ENCODE peak calls at places on chromosomes 13 and 19, in six cellular contexts. One of them, this sample, is unnamed.

GRCh38 chr19:29532956-29533355 is 7.2 kb downstream of the VSTM2B start:
- DNase-seq in Karpas-422: no peak
- DNase-seq in endothelial cell of umbilical vein: no peak
- DNase-seq in mammary epithelial cell: no peak
- DNase-seq in PC-3: no peak
- DNase-seq in IMR-90: no peak
- DNase-seq in this sample: no peak

GRCh38 chr13:70613295-70613694 is 505.0 kb upstream of the KLHL1 start:
- DNase-seq in Karpas-422: no peak
- DNase-seq in endothelial cell of umbilical vein: peak; percentile 25
- DNase-seq in mammary epithelial cell: no peak
- DNase-seq in PC-3: peak; percentile 35
- DNase-seq in IMR-90: no peak
- DNase-seq in this sample: no peak

GRCh38 chr19:4057913-4058695 is 8.6 kb downstream of the ZBTB7A start:
- DNase-seq in Karpas-422: peak; percentile 42
- DNase-seq in endothelial cell of umbilical vein: peak; percentile 64
- DNase-seq in mammary epithelial cell: peak; percentile 87
- DNase-seq in PC-3: peak; percentile 77
- DNase-seq in IMR-90: peak; percentile 85
- DNase-seq in this sample: peak; percentile 84

GRCh38 chr19:48915757-48916156 is 15.6 kb downstream of the NUCB1 start:
- DNase-seq in Karpas-422: no peak
- DNase-seq in endothelial cell of umbilical vein: no peak
- DNase-seq in mammary epithelial cell: no peak
- DNase-seq in PC-3: no peak
- DNase-seq in IMR-90: no peak
- DNase-seq in this sample: no peak

GRCh38 chr19:48397263-48397635 is 3.8 kb downstream of the GRIN2D start:
- DNase-seq in Karpas-422: no peak
- DNase-seq in endothelial cell of umbilical vein: no peak
- DNase-seq in mammary epithelial cell: no peak
- DNase-seq in PC-3: no peak
- DNase-seq in IMR-90: no peak
- DNase-seq in this sample: no peak

GRCh38 chr19:11130824-11131455 is 24.6 kb downstream of the SPC24 start:
- DNase-seq in Karpas-422: peak; percentile 89
- DNase-seq in endothelial cell of umbilical vein: peak; percentile 87
- DNase-seq in mammary epithelial cell: no peak
- DNase-seq in PC-3: peak; percentile 87
- DNase-seq in IMR-90: peak; percentile 73
- DNase-seq in this sample: peak; percentile 84

GRCh38 chr13:43432948-43433347 is 353.8 kb downstream of the ENOX1 start:
- DNase-seq in Karpas-422: no peak
- DNase-seq in endothelial cell of umbilical vein: no peak
- DNase-seq in mammary epithelial cell: no peak
- DNase-seq in PC-3: no peak
- DNase-seq in IMR-90: no peak
- DNase-seq in this sample: no peak

GRCh38 chr13:97319088-97319487 is 97.0 kb downstream of the MBNL2 start:
- DNase-seq in Karpas-422: no peak
- DNase-seq in endothelial cell of umbilical vein: no peak
- DNase-seq in mammary epithelial cell: no peak
- DNase-seq in PC-3: no peak
- DNase-seq in IMR-90: peak; percentile 54
- DNase-seq in this sample: no peak

GRCh38 chr19:50921391-50922315 is 10.5 kb upstream of the KLK4 start:
- DNase-seq in Karpas-422: no peak
- DNase-seq in endothelial cell of umbilical vein: no peak
- DNase-seq in mammary epithelial cell: no peak
- DNase-seq in PC-3: peak; percentile 38
- DNase-seq in IMR-90: no peak
- DNase-seq in this sample: no peak

GRCh38 chr19:1591421-1592022 is 1.1 kb downstream of the MBD3 start:
- DNase-seq in Karpas-422: peak; percentile 67
- DNase-seq in endothelial cell of umbilical vein: peak; percentile 43
- DNase-seq in mammary epithelial cell: no peak
- DNase-seq in PC-3: no peak
- DNase-seq in IMR-90: no peak
- DNase-seq in this sample: no peak

GRCh38 chr19:30086220-30086619 is 144.2 kb downstream of the URI1 start:
- DNase-seq in Karpas-422: no peak
- DNase-seq in endothelial cell of umbilical vein: no peak
- DNase-seq in mammary epithelial cell: no peak
- DNase-seq in PC-3: no peak
- DNase-seq in IMR-90: no peak
- DNase-seq in this sample: no peak

GRCh38 chr19:48501446-48501960 is 10.1 kb downstream of the LMTK3 start:
- DNase-seq in Karpas-422: no peak
- DNase-seq in endothelial cell of umbilical vein: no peak
- DNase-seq in mammary epithelial cell: peak; percentile 93
- DNase-seq in PC-3: peak; percentile 88
- DNase-seq in IMR-90: no peak
- DNase-seq in this sample: peak; percentile 77

GRCh38 chr19:49327878-49328544 is 3.0 kb upstream of the SLC6A16 start:
- DNase-seq in Karpas-422: peak; percentile 96
- DNase-seq in endothelial cell of umbilical vein: peak; percentile 34
- DNase-seq in mammary epithelial cell: no peak
- DNase-seq in PC-3: peak; percentile 58
- DNase-seq in IMR-90: peak; percentile 23
- DNase-seq in this sample: peak; percentile 36

GRCh38 chr13:31201341-31202024 is 1.7 kb downstream of the B3GLCT start:
- DNase-seq in Karpas-422: no peak
- DNase-seq in endothelial cell of umbilical vein: no peak
- DNase-seq in mammary epithelial cell: peak; percentile 44
- DNase-seq in PC-3: peak; percentile 50
- DNase-seq in IMR-90: peak; percentile 59
- DNase-seq in this sample: no peak
- H3K9ac ChIP-seq in Karpas-422: no peak overlapping the region
- H3K9ac ChIP-seq in endothelial cell of umbilical vein: no peak overlapping the region
- H3K9ac ChIP-seq in mammary epithelial cell: no peak overlapping the region
- H3K9ac ChIP-seq in PC-3: peak overlapping the region; percentile 59
- H3K9ac ChIP-seq in IMR-90: peak overlapping the region; percentile 52
- H3K9ac ChIP-seq in this sample: peak overlapping the region; percentile 76

GRCh38 chr19:34838753-34839431 is 65.9 kb upstream of the ZNF599 start:
- DNase-seq in Karpas-422: no peak
- DNase-seq in endothelial cell of umbilical vein: peak; percentile 21
- DNase-seq in mammary epithelial cell: peak; percentile 1
- DNase-seq in PC-3: no peak
- DNase-seq in IMR-90: no peak
- DNase-seq in this sample: peak; percentile 45
- H3K9ac ChIP-seq in Karpas-422: no peak overlapping the region
- H3K9ac ChIP-seq in endothelial cell of umbilical vein: no peak overlapping the region
- H3K9ac ChIP-seq in mammary epithelial cell: no peak overlapping the region
- H3K9ac ChIP-seq in PC-3: no peak overlapping the region
- H3K9ac ChIP-seq in IMR-90: no peak overlapping the region
- H3K9ac ChIP-seq in this sample: no peak overlapping the region

GRCh38 chr13:94028234-94029145 is 451.0 kb downstream of the DCT start:
- DNase-seq in Karpas-422: no peak
- DNase-seq in endothelial cell of umbilical vein: no peak
- DNase-seq in mammary epithelial cell: no peak
- DNase-seq in PC-3: no peak
- DNase-seq in IMR-90: no peak
- DNase-seq in this sample: no peak
- H3K9ac ChIP-seq in Karpas-422: no peak overlapping the region
- H3K9ac ChIP-seq in endothelial cell of umbilical vein: no peak overlapping the region
- H3K9ac ChIP-seq in mammary epithelial cell: no peak overlapping the region
- H3K9ac ChIP-seq in PC-3: no peak overlapping the region
- H3K9ac ChIP-seq in IMR-90: no peak overlapping the region
- H3K9ac ChIP-seq in this sample: no peak overlapping the region

GRCh38 chr13:113051641-113052040 is 54.0 kb upstream of the F7 start:
- DNase-seq in Karpas-422: no peak
- DNase-seq in endothelial cell of umbilical vein: no peak
- DNase-seq in mammary epithelial cell: no peak
- DNase-seq in PC-3: no peak
- DNase-seq in IMR-90: no peak
- DNase-seq in this sample: no peak

GRCh38 chr13:113049981-113050380 is 55.6 kb upstream of the F7 start:
- DNase-seq in Karpas-422: no peak
- DNase-seq in endothelial cell of umbilical vein: no peak
- DNase-seq in mammary epithelial cell: no peak
- DNase-seq in PC-3: no peak
- DNase-seq in IMR-90: no peak
- DNase-seq in this sample: no peak

GRCh38 chr13:113049521-113049941 is 56.1 kb upstream of the F7 start:
- DNase-seq in Karpas-422: no peak
- DNase-seq in endothelial cell of umbilical vein: no peak
- DNase-seq in mammary epithelial cell: no peak
- DNase-seq in PC-3: no peak
- DNase-seq in IMR-90: no peak
- DNase-seq in this sample: no peak

GRCh38 chr13:113052206-113052605 is 53.4 kb upstream of the F7 start:
- DNase-seq in Karpas-422: no peak
- DNase-seq in endothelial cell of umbilical vein: no peak
- DNase-seq in mammary epithelial cell: no peak
- DNase-seq in PC-3: no peak
- DNase-seq in IMR-90: no peak
- DNase-seq in this sample: no peak

GRCh38 chr13:113050856-113051431 is 54.6 kb upstream of the F7 start:
- DNase-seq in Karpas-422: no peak
- DNase-seq in endothelial cell of umbilical vein: no peak
- DNase-seq in mammary epithelial cell: no peak
- DNase-seq in PC-3: no peak
- DNase-seq in IMR-90: no peak
- DNase-seq in this sample: no peak
- H3K9ac ChIP-seq in Karpas-422: no peak overlapping the region
- H3K9ac ChIP-seq in endothelial cell of umbilical vein: no peak overlapping the region
- H3K9ac ChIP-seq in mammary epithelial cell: no peak overlapping the region
- H3K9ac ChIP-seq in PC-3: no peak overlapping the region
- H3K9ac ChIP-seq in IMR-90: no peak overlapping the region
- H3K9ac ChIP-seq in this sample: no peak overlapping the region